ENCODE peak calls at places on chromosomes 7 and 10, in seven cellular contexts. O, J, X, F, S, W and N are unnamed samples.
A peak's percentile ranks its signal among the peaks of the same experiment; 100 is the strongest.

GRCh38 chr7:157907091-157907490 is 570.3 kb downstream of the DNAJB6 start:
- DNase-seq in O (no peak), J (no peak), X (no peak), F (no peak), S (no peak), W (no peak), N (no peak)

GRCh38 chr10:33353853-33354252 is 19.4 kb upstream of the NRP1 start:
- DNase-seq in O (no peak), J (no peak), X (peak; percentile 95), F (no peak), S (no peak), W (no peak), N (no peak)

GRCh38 chr10:70337201-70337651 is 45.2 kb downstream of the LRRC20 start:
- DNase-seq in O (no peak), J (peak; percentile 16), X (no peak), F (peak; percentile 12), S (peak; percentile 66), W (no peak), N (no peak)

GRCh38 chr10:72162978-72163377 is 52.8 kb upstream of the ANAPC16 start:
- DNase-seq in O (no peak), J (no peak), X (peak; percentile 66), F (peak; percentile 81), S (no peak), W (no peak), N (no peak)

GRCh38 chr10:32446701-32447406 is 914 bp downstream of the CCDC7 start:
- DNase-seq in O (peak; percentile 1), J (peak; percentile 27), X (no peak), F (peak; percentile 72), S (no peak), W (peak; percentile 43), N (peak; percentile 15)

GRCh38 chr10:110267246-110267645 is 37.5 kb downstream of the SMNDC1 start:
- DNase-seq in O (no peak), J (no peak), X (no peak), F (no peak), S (no peak), W (no peak), N (no peak)

GRCh38 chr7:157404845-157405481 is 68.2 kb downstream of the DNAJB6 start:
- DNase-seq in O (no peak), J (no peak), X (peak; percentile 95), F (peak; percentile 98), S (no peak), W (no peak), N (peak; percentile 78)

GRCh38 chr10:132698761-132699391 is 87.1 kb downstream of the NKX6-2 start:
- DNase-seq in O (no peak), J (no peak), X (no peak), F (no peak), S (no peak), W (no peak), N (no peak)

GRCh38 chr7:8982338-8982994 is 549.1 kb downstream of the NXPH1 start:
- DNase-seq in O (no peak), J (peak; percentile 23), X (no peak), F (no peak), S (peak; percentile 49), W (no peak), N (no peak)

GRCh38 chr7:152663101-152663740 is 12.7 kb downstream of the XRCC2 start:
- DNase-seq in O (no peak), J (peak; percentile 23), X (no peak), F (no peak), S (no peak), W (no peak), N (no peak)

GRCh38 chr10:69217119-69217754 is 2.9 kb upstream of the HKDC1 start:
- DNase-seq in O (peak; percentile 90), J (no peak), X (peak; percentile 68), F (peak; percentile 86), S (no peak), W (no peak), N (peak; percentile 48)

GRCh38 chr7:44279731-44280505 is 45.5 kb downstream of the CAMK2B start:
- DNase-seq in O (no peak), J (no peak), X (no peak), F (no peak), S (no peak), W (no peak), N (no peak)

GRCh38 chr10:73859441-73860049 is 14.8 kb downstream of the CAMK2G start:
- DNase-seq in O (no peak), J (no peak), X (no peak), F (peak; percentile 44), S (no peak), W (no peak), N (no peak)

GRCh38 chr10:100175873-100176272 is 10.0 kb downstream of the ERLIN1 start:
- DNase-seq in O (no peak), J (no peak), X (no peak), F (no peak), S (no peak), W (no peak), N (no peak)

GRCh38 chr10:63114031-63114814 is 18.9 kb upstream of the NRBF2 start:
- DNase-seq in O (no peak), J (no peak), X (peak; percentile 87), F (peak; percentile 94), S (no peak), W (no peak), N (peak; percentile 61)

GRCh38 chr7:11469028-11469718 is 362.8 kb downstream of the THSD7A start:
- DNase-seq in O (no peak), J (no peak), X (no peak), F (no peak), S (no peak), W (no peak), N (no peak)

GRCh38 chr10:43347997-43348396 is 23.4 kb upstream of the FXYD4 start:
- DNase-seq in O (no peak), J (no peak), X (no peak), F (no peak), S (no peak), W (no peak), N (no peak)

GRCh38 chr7:68058014-68058413 is 1061.4 kb downstream of the TYW1 start:
- DNase-seq in O (no peak), J (no peak), X (no peak), F (no peak), S (no peak), W (no peak), N (no peak)

DNA sequence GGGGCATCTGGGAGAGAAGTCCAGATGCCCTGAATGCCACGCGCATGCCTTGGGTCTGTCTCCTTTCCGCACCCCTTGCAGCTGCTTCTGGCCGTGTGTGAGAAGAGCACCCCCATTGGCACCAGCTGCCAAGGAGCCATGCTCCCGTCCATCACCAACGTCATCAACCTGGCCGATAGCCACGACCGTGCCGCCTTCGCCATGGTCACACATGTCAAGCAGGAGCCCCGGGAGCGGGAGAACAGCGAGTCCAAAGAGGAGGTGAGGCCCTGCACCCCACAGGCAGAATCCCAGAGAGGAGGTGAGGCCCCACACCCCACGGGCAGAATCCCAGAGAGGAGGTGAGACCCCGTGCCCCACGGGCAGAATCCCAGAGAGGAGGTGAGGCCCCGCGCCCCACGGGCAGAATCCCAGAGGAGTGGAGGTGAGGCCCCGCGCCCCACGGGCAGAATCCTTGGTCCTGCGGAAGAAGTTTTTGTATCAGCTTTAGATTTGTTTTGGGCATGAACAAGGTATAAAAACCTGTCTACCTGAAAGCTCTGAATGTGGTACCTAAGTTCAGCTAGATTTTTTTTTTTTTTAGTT is 91.8 kb downstream of the TRRAP start:
- DNase-seq in O (no peak), J (no peak), X (no peak), F (no peak), S (no peak), W (no peak), N (no peak)
- TF ChIP-seq EZH2phosphoT487 in O (no peak), J (no peak), X (no peak), F (no peak), S (no peak), W (no peak), N (no peak)

DNA sequence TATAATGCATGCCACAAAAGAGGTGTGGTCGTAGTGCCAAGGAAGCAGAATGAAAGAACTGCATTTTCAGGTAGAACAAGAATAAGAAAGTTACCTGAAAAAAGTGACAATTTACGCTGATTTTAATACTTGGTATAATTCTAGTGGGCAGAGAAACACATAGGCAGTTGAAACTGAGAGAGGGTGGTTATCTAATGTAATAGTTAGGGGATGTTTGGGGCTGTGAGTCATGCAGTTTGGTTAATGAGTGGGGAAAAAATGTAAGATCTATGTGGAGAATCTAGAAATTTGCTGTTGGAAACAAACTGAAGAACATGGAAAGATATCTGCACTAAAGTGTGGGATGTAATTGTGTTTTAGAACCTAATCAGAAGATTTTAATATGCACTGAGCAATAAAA is 33.7 kb downstream of the ZNF37A start:
- DNase-seq in O (no peak), J (no peak), X (no peak), F (peak; percentile 22), S (no peak), W (no peak), N (no peak)
- TF ChIP-seq EZH2 in O (no peak), J (no peak), X (no peak), F (no peak), S (no peak), W (no peak), N (no peak)

DNA sequence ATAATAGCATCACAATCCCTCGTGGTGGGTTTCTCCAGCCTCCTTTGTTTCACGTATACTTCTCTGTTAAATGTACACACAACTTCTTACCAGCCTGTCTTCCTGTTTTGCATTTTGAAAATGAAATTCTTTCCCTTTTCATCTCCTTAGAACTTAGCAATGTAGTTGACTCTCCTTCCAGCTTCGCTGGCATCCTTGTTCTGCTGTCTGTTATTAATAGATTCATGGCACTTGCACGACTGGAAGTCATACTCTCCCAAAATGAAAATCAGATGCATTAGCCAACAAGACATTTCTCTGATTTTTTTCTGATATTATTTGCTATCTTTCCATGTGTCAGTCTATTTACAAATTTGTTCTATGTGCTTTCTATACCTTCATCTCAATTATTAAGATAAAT is 3.0 kb upstream of the CREB3L2 start:
- DNase-seq in O (no peak), J (no peak), X (no peak), F (no peak), S (no peak), W (no peak), N (no peak)
- H2AFZ ChIP-seq in O (no peak overlapping the region), J (no peak overlapping the region), X (no peak overlapping the region), F (peak overlapping the region; percentile 13), S (no peak overlapping the region), W (no peak overlapping the region), N (no peak overlapping the region)

GRCh38 chr10:87658383-87658795 is 1.3 kb upstream of the PAPSS2 start:
- DNase-seq in O (no peak), J (no peak), X (peak; percentile 17), F (peak; percentile 15), S (no peak), W (no peak), N (no peak)

GRCh38 chr10:87660484-87661133 is 931 bp downstream of the PAPSS2 start:
- DNase-seq in O (no peak), J (no peak), X (no peak), F (peak; percentile 72), S (no peak), W (peak; percentile 11), N (peak; percentile 65)

GRCh38 chr10:87657370-87657769 is 2.3 kb upstream of the PAPSS2 start:
- DNase-seq in O (no peak), J (no peak), X (peak; percentile 46), F (peak; percentile 40), S (no peak), W (no peak), N (no peak)

GRCh38 chr10:87659571-87660483 is at the start of gene PAPSS2:
- DNase-seq in O (no peak), J (peak; percentile 79), X (peak; percentile 53), F (peak; percentile 83), S (peak; percentile 78), W (no peak), N (peak; percentile 72)

GRCh38 chr10:87658858-87659555 is 671 bp upstream of the PAPSS2 start:
- DNase-seq in O (no peak), J (peak; percentile 84), X (no peak), F (no peak), S (no peak), W (no peak), N (no peak)
- TF ChIP-seq EZH2phosphoT487 in O (no peak), J (no peak), X (no peak), F (no peak), S (no peak), W (no peak), N (no peak)

GRCh38 chr7:106462365-106462859 is 177.6 kb upstream of the NAMPT start:
- DNase-seq in O (no peak), J (peak; percentile 47), X (peak; percentile 81), F (peak; percentile 56), S (peak; percentile 11), W (peak; percentile 71), N (peak; percentile 39)
- TF ChIP-seq EZH2 in O (no peak), J (no peak), X (no peak), F (no peak), S (no peak), W (no peak), N (no peak)